ENCODE peak calls at places on chromosomes 13 and 19, in ten cellular contexts. S is right cardiac atrium; G is tibial nerve; N is upper lobe of right lung; W is effector memory CD4-positive, alpha-beta T cell; T is CD4-positive, CD25-positive, alpha-beta regulatory T cell; U is upper lobe of left lung; I is stomach; R is CD4-positive, alpha-beta memory T cell; P is transverse colon. B is an unnamed sample.

GRCh38 chr13:45411631-45412030 is 6.5 kb downstream of the SLC25A30 start:
- DNase-seq in S (no peak), G (no peak), N (no peak), W (no peak), T (no peak), U (no peak), I (no peak), R (no peak), P (no peak), B (no peak)

GRCh38 chr13:109333893-109334651 is 452.3 kb downstream of the IRS2 start:
- DNase-seq in S (no peak), G (no peak), N (no peak), W (no peak), T (no peak), U (no peak), I (no peak), R (no peak), P (no peak), B (no peak)

GRCh38 chr19:4910594-4911273 is 1.4 kb downstream of the UHRF1 start:
- DNase-seq in S (no peak), G (no peak), N (no peak), W (no peak), T (no peak), U (peak; percentile 31), I (no peak), R (no peak), P (peak; percentile 31), B (no peak)

GRCh38 chr13:43180837-43181236 is 157.5 kb downstream of the DNAJC15 start:
- DNase-seq in S (no peak), G (no peak), N (no peak), W (no peak), T (no peak), U (no peak), I (no peak), R (no peak), P (no peak), B (no peak)

GRCh38 chr13:41660426-41660825 is 203.1 kb downstream of the RGCC start:
- DNase-seq in S (no peak), G (no peak), N (no peak), W (no peak), T (no peak), U (no peak), I (no peak), R (no peak), P (no peak), B (no peak)

GRCh38 chr19:31344403-31344802 is 4.8 kb downstream of the TSHZ3 start:
- DNase-seq in S (no peak), G (no peak), N (no peak), W (no peak), T (no peak), U (no peak), I (no peak), R (no peak), P (no peak), B (no peak)

GRCh38 chr19:41540041-41540695 is 35.8 kb upstream of the CEACAM21 start:
- DNase-seq in S (no peak), G (no peak), N (no peak), W (no peak), T (no peak), U (no peak), I (no peak), R (no peak), P (no peak), B (no peak)

GRCh38 chr13:51237887-51238286 is 15.7 kb downstream of the FAM124A start:
- DNase-seq in S (no peak), G (no peak), N (no peak), W (no peak), T (no peak), U (no peak), I (no peak), R (no peak), P (no peak), B (no peak)

GRCh38 chr13:32168136-32168535 is 136.6 kb downstream of the FRY start:
- DNase-seq in S (no peak), G (no peak), N (no peak), W (no peak), T (no peak), U (no peak), I (no peak), R (no peak), P (no peak), B (no peak)

GRCh38 chr13:23672616-23673015 is 102.4 kb downstream of the TNFRSF19 start:
- DNase-seq in S (peak; percentile 74), G (no peak), N (no peak), W (no peak), T (no peak), U (no peak), I (no peak), R (no peak), P (no peak), B (no peak)

GRCh38 chr13:94674609-94675348 is 37.6 kb downstream of the SOX21 start:
- DNase-seq in S (peak; percentile 24), G (no peak), N (no peak), W (peak; percentile 18), T (peak; percentile 20), U (peak; percentile 40), I (peak; percentile 67), R (peak; percentile 20), P (peak; percentile 46), B (peak; percentile 68)

GRCh38 chr13:79432992-79433391 is 26.9 kb upstream of the RBM26 start:
- DNase-seq in S (no peak), G (no peak), N (no peak), W (no peak), T (no peak), U (no peak), I (no peak), R (no peak), P (no peak), B (no peak)

GRCh38 chr19:38277969-38278680 is 13.8 kb downstream of the SPINT2 start:
- DNase-seq in S (peak; percentile 78), G (no peak), N (no peak), W (no peak), T (no peak), U (no peak), I (peak; percentile 39), R (no peak), P (no peak), B (peak; percentile 94)

GRCh38 chr19:28878862-28879566 is 333.9 kb downstream of the UQCRFS1 start:
- DNase-seq in S (peak; percentile 66), G (peak; percentile 33), N (peak; percentile 75), W (peak; percentile 40), T (peak; percentile 6), U (peak; percentile 58), I (peak; percentile 77), R (peak; percentile 27), P (peak; percentile 58), B (peak; percentile 73)

GRCh38 chr13:81133066-81133465 is 792.1 kb upstream of the SPRY2 start:
- DNase-seq in S (no peak), G (no peak), N (no peak), W (no peak), T (no peak), U (no peak), I (no peak), R (no peak), P (no peak), B (no peak)

GRCh38 chr19:45125975-45126493 is 33.1 kb downstream of the PPP1R37 start:
- DNase-seq in S (no peak), G (no peak), N (peak; percentile 82), W (peak; percentile 32), T (peak; percentile 51), U (peak; percentile 73), I (peak; percentile 87), R (peak; percentile 50), P (peak; percentile 85), B (peak; percentile 72)

DNA sequence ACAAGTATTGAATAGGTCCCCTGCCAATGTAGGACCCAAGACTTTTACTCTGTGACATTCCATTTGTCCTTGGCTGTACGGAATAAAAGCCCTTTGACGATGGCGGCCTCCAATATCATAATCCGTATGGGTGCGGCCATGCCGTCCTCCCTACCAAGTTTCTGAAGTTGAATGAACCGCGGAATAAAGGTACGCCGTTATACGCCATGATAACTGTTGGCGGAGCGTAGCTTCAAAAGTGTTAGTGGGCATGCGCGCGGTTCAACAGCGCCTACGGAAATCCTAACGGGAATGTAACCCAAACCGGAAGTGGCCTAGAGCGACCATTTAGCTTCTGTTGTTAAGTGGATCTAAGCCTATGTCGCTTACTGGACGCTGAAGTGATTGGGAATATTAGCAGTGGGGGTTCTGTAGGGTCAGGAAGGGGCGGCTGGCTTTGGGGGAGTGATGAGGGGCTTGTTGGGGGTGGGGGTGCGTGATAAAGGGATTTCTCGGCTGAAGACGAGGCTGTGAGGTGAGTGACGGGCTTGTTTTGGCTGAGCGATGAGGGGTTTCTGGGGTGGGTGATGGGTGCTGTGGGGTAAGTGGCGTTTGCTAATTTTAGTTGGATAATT is at the start of gene ZNF175:
- DNase-seq in S (peak; percentile 96), G (peak; percentile 81), N (peak; percentile 95), W (peak; percentile 79), T (peak; percentile 70), U (peak; percentile 94), I (peak; percentile 94), R (peak; percentile 79), P (peak; percentile 96), B (peak; percentile 93)
- H3K4me3 ChIP-seq in S (peak within 1 kb of the TSS; percentile 90), G (peak within 1 kb of the TSS; percentile 73), N (peak within 1 kb of the TSS; percentile 74), W (peak within 1 kb of the TSS; percentile 75), T (peak within 1 kb of the TSS; percentile 87), U (peak within 1 kb of the TSS; percentile 64), I (peak within 1 kb of the TSS; percentile 80), R (peak within 1 kb of the TSS; percentile 68), P (peak within 1 kb of the TSS; percentile 79), B (no peak within 1 kb of the TSS)

GRCh38 chr19:18009412-18010066 is 1.6 kb downstream of the ARRDC2 start:
- DNase-seq in S (no peak), G (no peak), N (no peak), W (no peak), T (no peak), U (no peak), I (no peak), R (no peak), P (no peak), B (no peak)
- H3K4me1 ChIP-seq in S (no peaks in the 10 kb centered on the region), G (peaks cover 9% of the 10 kb centered on the region), N (peaks cover 24% of the 10 kb centered on the region), W (peaks cover 39% of the 10 kb centered on the region), T (peaks cover 41% of the 10 kb centered on the region), U (peaks cover 35% of the 10 kb centered on the region), I (peaks cover 42% of the 10 kb centered on the region), R (peaks cover 66% of the 10 kb centered on the region), P (peaks cover 3% of the 10 kb centered on the region), B (peaks cover 9% of the 10 kb centered on the region)

GRCh38 chr19:10805758-10806247 is 30.2 kb downstream of the TMED1 start:
- DNase-seq in S (no peak), G (no peak), N (no peak), W (no peak), T (no peak), U (no peak), I (no peak), R (no peak), P (no peak), B (no peak)
- H3K27ac ChIP-seq in S (no peak overlapping the region), G (no peak overlapping the region), N (no peak overlapping the region), W (no peak overlapping the region), T (no peak overlapping the region), U (peak overlapping the region; percentile 73), I (no peak overlapping the region), R (no peak overlapping the region), P (no peak overlapping the region), B (no peak overlapping the region)

GRCh38 chr13:96279904-96280303 is 190.0 kb downstream of the HS6ST3 start:
- DNase-seq in S (no peak), G (no peak), N (no peak), W (no peak), T (no peak), U (no peak), I (no peak), R (no peak), P (no peak), B (no peak)
- H3K4me3 ChIP-seq in S (no peak overlapping the region), G (no peak overlapping the region), N (no peak overlapping the region), W (no peak overlapping the region), T (no peak overlapping the region), U (no peak overlapping the region), I (no peak overlapping the region), R (no peak overlapping the region), P (no peak overlapping the region), B (no peak overlapping the region)

B was measured in adrenal gland.